ENCODE peak calls at places on chromosomes 6 and 20, in nine cellular contexts. Z is OCI-LY7, V is Peyer's patch, T is foreskin keratinocyte, I is AG04450, B is breast epithelium, D is HCT116, N is fibroblast of lung, P is astrocyte. W is an unnamed sample.

GRCh38 chr6:3501826-3502505 is 45.1 kb upstream of the SLC22A23 start:
- DNase-seq in V (no peak), N (peak), D (no peak), T (no peak), P (no peak), Z (no peak), I (no peak), B (no peak), W (no peak)

GRCh38 chr20:16488086-16488485 is 85.2 kb downstream of the KIF16B start:
- DNase-seq in Z (no peak), V (no peak), B (no peak), N (no peak), D (no peak), T (no peak), I (no peak), P (no peak), W (no peak)

GRCh38 chr6:98486052-98486451 is 348.3 kb upstream of the POU3F2 start:
- DNase-seq in B (no peak), D (no peak), N (no peak), V (no peak), P (no peak), T (no peak), I (no peak), Z (no peak), W (no peak)

GRCh38 chr20:31572042-31572700 is 32.9 kb upstream of the ID1 start:
- DNase-seq in Z (no peak), T (no peak), P (no peak), D (no peak), V (no peak), N (no peak), B (no peak), I (no peak), W (peak)

GRCh38 chr6:102118034-102118433 is 724.5 kb downstream of the GRIK2 start:
- DNase-seq in V (no peak), Z (no peak), D (no peak), T (no peak), B (no peak), I (no peak), P (no peak), N (no peak), W (no peak)

GRCh38 chr20:13995841-13996240 is 525 bp downstream of the MACROD2 start:
- DNase-seq in Z (no peak), D (no peak), I (no peak), V (peak), P (no peak), B (no peak), N (no peak), T (peak), W (peak)

GRCh38 chr6:44388135-44388487 is 605 bp downstream of the CDC5L start:
- DNase-seq in D (no peak), V (no peak), N (no peak), B (no peak), P (no peak), T (no peak), Z (peak), I (no peak), W (no peak)

GRCh38 chr6:117483004-117483644 is 650 bp downstream of the DCBLD1 start:
- DNase-seq in P (no peak), B (peak), D (no peak), Z (no peak), T (peak), N (no peak), V (peak), I (no peak), W (peak)

GRCh38 chr20:62732356-62732755 is 23.7 kb downstream of the NTSR1 start:
- DNase-seq in B (no peak), V (no peak), T (no peak), Z (no peak), N (no peak), P (no peak), I (no peak), D (no peak), W (no peak)

GRCh38 chr20:16498526-16499140 is 74.6 kb downstream of the KIF16B start:
- DNase-seq in P (no peak), I (no peak), Z (no peak), N (no peak), T (peak), V (no peak), D (no peak), B (no peak), W (peak)

GRCh38 chr6:44478158-44478557 is 90.7 kb downstream of the CDC5L start:
- DNase-seq in P (no peak), V (no peak), Z (no peak), D (no peak), B (no peak), I (no peak), T (no peak), N (no peak), W (no peak)

GRCh38 chr6:42960243-42961019 is at the start of gene GNMT:
- DNase-seq in Z (no peak), T (peak), D (no peak), B (peak), N (peak), P (no peak), V (peak), I (no peak), W (peak)

GRCh38 chr6:166958926-166959861 is 2.8 kb upstream of the RNASET2 start:
- DNase-seq in B (no peak), T (no peak), Z (peak), N (no peak), P (no peak), D (no peak), V (peak), I (no peak), W (no peak)

GRCh38 chr6:152170702-152171667 is 363.5 kb downstream of the ESR1 start:
- DNase-seq in N (peak), P (peak), I (peak), B (no peak), D (no peak), V (no peak), T (no peak), Z (no peak), W (no peak)

GRCh38 chr20:20520776-20521175 is 152.9 kb downstream of the INSM1 start:
- DNase-seq in N (peak), B (no peak), D (no peak), T (peak), P (peak), Z (no peak), V (no peak), I (no peak), W (peak)

GRCh38 chr6:105932440-105932839 is 153.7 kb upstream of the PRDM1 start:
- DNase-seq in V (no peak), B (no peak), N (peak), I (peak), D (no peak), P (no peak), Z (no peak), T (peak), W (peak)

GRCh38 chr20:50274570-50275430 is 84.2 kb downstream of the CEBPB start:
- DNase-seq in I (no peak), B (no peak), T (no peak), P (no peak), D (no peak), V (peak), N (no peak), Z (no peak), W (no peak)

GRCh38 chr6:35311390-35312075 is 13.9 kb downstream of the DEF6 start:
- DNase-seq in P (no peak), B (no peak), Z (peak), I (no peak), N (no peak), T (no peak), V (peak), D (no peak), W (no peak)

GRCh38 chr6:87968435-87969278 is 79.0 kb upstream of the SPACA1 start:
- DNase-seq in P (peak), V (peak), D (no peak), B (no peak), N (peak), I (no peak), Z (peak), T (peak), W (no peak)

GRCh38 chr6:133817460-133818047 is 71.4 kb upstream of the TCF21 start:
- DNase-seq in T (no peak), B (no peak), D (peak), V (peak), Z (peak), I (no peak), N (no peak), P (no peak), W (no peak)

GRCh38 chr6:54737247-54737646 is 109.3 kb upstream of the FAM83B start:
- DNase-seq in D (no peak), I (no peak), P (no peak), B (no peak), V (peak), T (no peak), N (no peak), Z (peak), W (no peak)

GRCh38 chr20:62602550-62602949 is 39.8 kb upstream of the SLCO4A1 start:
- DNase-seq in V (peak), T (no peak), N (no peak), I (no peak), Z (no peak), B (peak), D (no peak), P (no peak), W (peak)

GRCh38 chr6:127954082-127954481 is 53.2 kb upstream of the THEMIS start:
- DNase-seq in V (no peak), I (no peak), Z (no peak), B (no peak), N (peak), D (no peak), P (no peak), T (no peak), W (no peak)

GRCh38 chr6:135117413-135117968 is 62.9 kb upstream of the HBS1L start:
- DNase-seq in V (no peak), D (no peak), N (no peak), Z (no peak), T (no peak), P (no peak), B (no peak), I (no peak), W (no peak)

GRCh38 chr6:40907198-40907701 is 131.8 kb downstream of the UNC5CL start:
- DNase-seq in T (peak), V (no peak), N (peak), D (no peak), B (peak), Z (no peak), P (peak), I (no peak), W (peak)

GRCh38 chr6:150079604-150080003 is 10.7 kb upstream of the ULBP3 start:
- DNase-seq in I (no peak), V (no peak), P (peak), B (no peak), Z (peak), N (peak), T (no peak), D (no peak), W (no peak)

GRCh38 chr20:58129736-58130135 is 98.7 kb downstream of the ANKRD60 start:
- DNase-seq in D (no peak), V (no peak), Z (no peak), P (no peak), T (no peak), B (no peak), N (no peak), I (no peak), W (no peak)

GRCh38 chr20:37958856-37959255 is 55.9 kb downstream of the VSTM2L start:
- DNase-seq in T (no peak), I (no peak), N (no peak), B (no peak), V (no peak), P (no peak), Z (no peak), D (no peak), W (no peak)

GRCh38 chr6:155315516-155315871 is 1.2 kb upstream of the TFB1M start:
- DNase-seq in D (no peak), I (no peak), Z (peak), P (no peak), N (peak), B (no peak), V (no peak), T (peak), W (no peak)

GRCh38 chr6:109896333-109896732 is 81.8 kb upstream of the GPR6 start:
- DNase-seq in V (no peak), N (peak), T (no peak), B (no peak), P (peak), I (no peak), D (no peak), Z (no peak), W (no peak)

GRCh38 chr6:85405175-85405852 is 44.6 kb upstream of the NT5E start:
- DNase-seq in N (peak), T (no peak), V (peak), B (no peak), Z (no peak), I (no peak), P (peak), D (no peak), W (no peak)

GRCh38 chr6:170205126-170205525 is 85.8 kb downstream of the DLL1 start:
- DNase-seq in B (peak), V (peak), P (no peak), T (no peak), D (no peak), I (no peak), N (no peak), Z (no peak), W (no peak)

GRCh38 chr6:153839992-153840603 is 198.9 kb upstream of the OPRM1 start:
- DNase-seq in B (no peak), V (no peak), N (no peak), I (no peak), D (no peak), P (no peak), T (no peak), Z (no peak), W (no peak)

GRCh38 chr20:56793916-56794315 is 164.8 kb downstream of the TFAP2C start:
- DNase-seq in V (no peak), N (no peak), T (no peak), B (no peak), D (no peak), Z (no peak), I (no peak), P (no peak), W (no peak)

GRCh38 chr20:62342910-62343309 is 24.2 kb downstream of the LAMA5 start:
- DNase-seq in I (no peak), P (no peak), T (no peak), Z (no peak), B (no peak), N (no peak), V (no peak), D (no peak), W (no peak)

GRCh38 chr6:21502682-21503081 is 90.9 kb upstream of the SOX4 start:
- DNase-seq in N (no peak), B (no peak), P (no peak), V (no peak), T (no peak), Z (no peak), D (no peak), I (no peak), W (no peak)

DNA sequence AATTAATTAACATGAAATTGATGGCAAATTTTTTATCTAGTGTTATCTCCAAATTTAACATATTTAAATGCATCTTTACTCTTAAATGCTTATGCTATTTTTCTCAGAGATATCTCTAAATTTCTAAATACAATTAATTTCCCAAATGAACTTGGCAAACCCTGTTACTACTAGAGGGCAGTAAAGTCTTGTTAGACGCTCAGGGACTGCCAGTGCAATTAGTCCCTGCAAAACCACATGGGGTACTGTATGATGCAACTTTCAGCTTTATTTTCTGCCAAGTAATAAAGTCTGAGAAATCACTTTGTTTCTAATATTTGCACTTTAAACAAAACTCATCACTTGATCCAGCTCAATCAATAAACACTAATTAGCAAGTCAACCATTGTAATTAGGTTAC is 76.0 kb upstream of the ADGRB3 start:
- DNase-seq in Z (no peak), N (no peak), D (no peak), T (no peak), B (no peak), P (no peak), I (no peak), V (no peak), W (no peak)
- TF ChIP-seq CTCF in Z (no peak), N (no peak), D (no peak), T (no peak), B (no peak), P (no peak), I (no peak), V (no peak), W (no peak)

DNA sequence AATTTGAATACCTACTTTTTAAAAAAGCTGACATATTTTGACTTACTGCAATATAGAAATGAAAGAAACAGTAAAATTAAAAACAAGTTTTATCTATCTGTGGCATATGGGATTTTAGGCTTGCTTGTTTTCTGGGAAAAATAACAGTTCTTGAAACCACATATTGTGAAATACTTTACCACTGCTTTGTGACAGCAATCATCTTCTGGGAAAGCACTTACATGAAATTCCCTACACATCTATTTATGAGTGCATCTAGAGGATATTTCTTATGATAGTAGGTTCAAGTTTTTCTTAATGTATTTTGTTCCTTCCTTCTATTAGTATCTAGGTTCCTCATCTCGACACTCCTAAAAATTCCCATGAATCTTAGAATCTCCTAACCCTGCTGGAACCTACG is 75.2 kb downstream of the STXBP5 start:
- DNase-seq in I (no peak), B (no peak), P (peak), T (no peak), Z (no peak), V (no peak), D (no peak), N (peak), W (no peak)
- H3K27ac ChIP-seq in I (no peak), B (no peak), P (no peak), T (no peak), Z (no peak), V (no peak), D (no peak), N (no peak), W (no peak)

DNA sequence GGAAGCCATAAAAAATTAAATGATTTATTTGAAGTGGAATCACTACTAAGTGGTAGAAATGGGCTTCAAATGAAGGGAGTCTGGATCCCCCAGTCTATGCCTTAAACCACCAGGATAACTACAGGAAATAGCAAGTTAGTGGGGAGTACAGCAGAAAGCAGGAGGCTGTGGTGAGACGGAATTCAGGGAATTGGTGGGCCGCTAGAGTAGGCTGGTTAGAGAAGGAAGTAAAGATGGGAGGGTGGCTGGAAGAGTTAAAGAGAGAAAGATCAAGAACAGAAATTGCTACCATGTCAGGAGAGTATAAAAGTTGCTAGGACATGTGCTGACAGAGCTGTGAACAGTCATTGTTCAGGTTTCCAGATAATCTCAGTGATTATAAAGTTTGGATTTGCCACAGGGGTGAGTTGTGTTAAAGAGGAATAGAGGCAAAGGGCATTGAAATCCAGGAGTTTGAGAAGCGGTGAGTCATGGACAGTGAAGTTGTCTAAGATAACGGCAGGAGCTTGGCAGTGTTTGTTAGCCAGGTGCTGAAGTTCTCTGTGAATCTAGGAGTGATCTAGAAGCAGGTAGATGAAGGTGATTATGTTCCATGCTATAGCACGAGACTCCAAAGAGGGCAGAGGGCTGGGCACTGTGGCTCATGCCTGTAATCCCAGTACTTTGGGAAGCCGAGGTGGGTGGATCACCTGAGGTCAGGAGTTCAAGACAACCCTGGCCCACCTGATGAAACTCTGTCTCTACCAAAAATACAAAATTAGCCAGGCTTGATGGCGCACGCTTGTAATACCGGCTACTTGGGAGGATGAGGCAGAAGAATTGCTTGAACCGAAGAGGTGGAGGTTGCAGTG is 13.7 kb upstream of the HINT3 start:
- DNase-seq in N (peak), B (no peak), V (peak), T (peak), P (peak), D (no peak), I (no peak), Z (no peak), W (peak)
- TF ChIP-seq CTCF in N (no peak), B (no peak), V (no peak), T (no peak), P (no peak), D (no peak), I (no peak), Z (no peak), W (no peak)

GRCh38 chr20:64239449-64240242 is 15.9 kb upstream of the PCMTD2 start:
- DNase-seq in P (no peak), T (no peak), I (no peak), N (no peak), Z (no peak), V (peak), D (no peak), B (no peak), W (no peak)

GRCh38 chr20:64238115-64238825 is 17.3 kb upstream of the PCMTD2 start:
- DNase-seq in V (no peak), D (no peak), P (no peak), N (no peak), Z (no peak), T (no peak), I (no peak), B (no peak), W (no peak)

GRCh38 chr20:64238851-64239387 is 16.6 kb upstream of the PCMTD2 start:
- DNase-seq in P (no peak), V (no peak), N (no peak), D (no peak), B (no peak), Z (no peak), I (no peak), T (no peak), W (no peak)

GRCh38 chr20:64236137-64237088 is 19.1 kb upstream of the PCMTD2 start:
- DNase-seq in I (no peak), N (no peak), Z (no peak), V (no peak), T (no peak), B (no peak), D (no peak), P (no peak), W (no peak)

DNA sequence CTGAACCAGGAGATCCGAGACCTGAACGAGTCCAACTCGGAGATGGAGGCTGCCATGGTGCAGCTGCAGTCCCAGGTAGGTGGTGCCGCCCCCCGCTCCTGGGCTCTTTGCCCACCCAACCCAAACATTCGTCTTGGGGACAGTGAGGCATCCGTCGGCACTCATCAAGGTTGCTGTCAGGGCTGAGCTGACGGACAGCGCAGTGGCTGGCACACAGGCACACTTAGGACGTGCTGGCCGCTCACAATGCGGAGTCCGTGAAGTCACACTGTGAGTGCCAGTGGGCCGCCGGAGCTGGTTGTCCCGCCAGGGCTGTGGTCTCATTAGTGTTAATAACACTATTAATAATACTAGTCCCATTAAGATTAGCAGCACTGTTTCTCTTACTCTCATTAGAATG is 18.2 kb upstream of the PCMTD2 start:
- DNase-seq in B (no peak), I (no peak), P (no peak), D (no peak), T (no peak), N (no peak), Z (no peak), V (no peak), W (no peak)
- H3K27ac ChIP-seq in B (no peak), I (no peak), P (no peak), D (no peak), T (no peak), N (no peak), Z (no peak), V (no peak), W (no peak)

W was measured in RWPE1.